ENCODE peak calls at places on chromosomes 6 and 20, in nine cellular contexts. One of them, this sample, is unnamed.

GRCh38 chr6:90097357-90097756 is 199.3 kb downstream of the BACH2 start:
- DNase-seq in amygdala: no peak
- DNase-seq in stimulated activated CD8-positive, alpha-beta memory T cell treated with anti-CD3 and anti-CD28 coated beads, Interleukin-12 subunit alpha, Interleukin-12 subunit beta, amount 100 ng/mL, for 4 hours: no peak
- DNase-seq in mesendoderm: no peak
- DNase-seq in stimulated activated naive CD8-positive, alpha-beta T cell treated with anti-CD3 and anti-CD28 coated beads, Interleukin-15, amount 100 ng/mL, for 72 hours: no peak
- DNase-seq in NAMALWA: no peak
- DNase-seq in HFFc6: no peak
- DNase-seq in substantia nigra: no peak
- DNase-seq in occipital lobe: no peak
- DNase-seq in this sample: no peak

GRCh38 chr20:64114356-64114971 is 7.1 kb upstream of the NPBWR2 start:
- DNase-seq in substantia nigra: no peak
- DNase-seq in occipital lobe: no peak
- DNase-seq in HFFc6: no peak
- DNase-seq in stimulated activated CD8-positive, alpha-beta memory T cell treated with anti-CD3 and anti-CD28 coated beads, Interleukin-12 subunit alpha, Interleukin-12 subunit beta, amount 100 ng/mL, for 4 hours: no peak
- DNase-seq in stimulated activated naive CD8-positive, alpha-beta T cell treated with anti-CD3 and anti-CD28 coated beads, Interleukin-15, amount 100 ng/mL, for 72 hours: peak; percentile 7
- DNase-seq in NAMALWA: no peak
- DNase-seq in mesendoderm: no peak
- DNase-seq in amygdala: no peak
- DNase-seq in this sample: peak; percentile 0

GRCh38 chr20:52193133-52193532 is 1.6 kb upstream of the ZFP64 start:
- DNase-seq in amygdala: no peak
- DNase-seq in HFFc6: no peak
- DNase-seq in stimulated activated naive CD8-positive, alpha-beta T cell treated with anti-CD3 and anti-CD28 coated beads, Interleukin-15, amount 100 ng/mL, for 72 hours: no peak
- DNase-seq in substantia nigra: no peak
- DNase-seq in NAMALWA: no peak
- DNase-seq in mesendoderm: no peak
- DNase-seq in occipital lobe: no peak
- DNase-seq in stimulated activated CD8-positive, alpha-beta memory T cell treated with anti-CD3 and anti-CD28 coated beads, Interleukin-12 subunit alpha, Interleukin-12 subunit beta, amount 100 ng/mL, for 4 hours: no peak
- DNase-seq in this sample: no peak

GRCh38 chr6:130098317-130098716 is 79.9 kb downstream of the L3MBTL3 start:
- DNase-seq in stimulated activated CD8-positive, alpha-beta memory T cell treated with anti-CD3 and anti-CD28 coated beads, Interleukin-12 subunit alpha, Interleukin-12 subunit beta, amount 100 ng/mL, for 4 hours: no peak
- DNase-seq in mesendoderm: no peak
- DNase-seq in stimulated activated naive CD8-positive, alpha-beta T cell treated with anti-CD3 and anti-CD28 coated beads, Interleukin-15, amount 100 ng/mL, for 72 hours: no peak
- DNase-seq in substantia nigra: no peak
- DNase-seq in NAMALWA: no peak
- DNase-seq in HFFc6: no peak
- DNase-seq in amygdala: no peak
- DNase-seq in occipital lobe: no peak
- DNase-seq in this sample: no peak

GRCh38 chr6:126628125-126628524 is 288.2 kb downstream of the CENPW start:
- DNase-seq in stimulated activated CD8-positive, alpha-beta memory T cell treated with anti-CD3 and anti-CD28 coated beads, Interleukin-12 subunit alpha, Interleukin-12 subunit beta, amount 100 ng/mL, for 4 hours: no peak
- DNase-seq in NAMALWA: peak; percentile 39
- DNase-seq in HFFc6: no peak
- DNase-seq in substantia nigra: no peak
- DNase-seq in stimulated activated naive CD8-positive, alpha-beta T cell treated with anti-CD3 and anti-CD28 coated beads, Interleukin-15, amount 100 ng/mL, for 72 hours: no peak
- DNase-seq in occipital lobe: no peak
- DNase-seq in amygdala: no peak
- DNase-seq in mesendoderm: peak; percentile 72
- DNase-seq in this sample: peak; percentile 48

GRCh38 chr6:146224449-146224848 is 195.6 kb downstream of the GRM1 start:
- DNase-seq in HFFc6: no peak
- DNase-seq in occipital lobe: no peak
- DNase-seq in stimulated activated CD8-positive, alpha-beta memory T cell treated with anti-CD3 and anti-CD28 coated beads, Interleukin-12 subunit alpha, Interleukin-12 subunit beta, amount 100 ng/mL, for 4 hours: no peak
- DNase-seq in amygdala: no peak
- DNase-seq in substantia nigra: no peak
- DNase-seq in stimulated activated naive CD8-positive, alpha-beta T cell treated with anti-CD3 and anti-CD28 coated beads, Interleukin-15, amount 100 ng/mL, for 72 hours: no peak
- DNase-seq in NAMALWA: no peak
- DNase-seq in mesendoderm: no peak
- DNase-seq in this sample: no peak

GRCh38 chr6:170096191-170096802 is 194.6 kb downstream of the DLL1 start:
- DNase-seq in mesendoderm: no peak
- DNase-seq in stimulated activated CD8-positive, alpha-beta memory T cell treated with anti-CD3 and anti-CD28 coated beads, Interleukin-12 subunit alpha, Interleukin-12 subunit beta, amount 100 ng/mL, for 4 hours: no peak
- DNase-seq in amygdala: no peak
- DNase-seq in stimulated activated naive CD8-positive, alpha-beta T cell treated with anti-CD3 and anti-CD28 coated beads, Interleukin-15, amount 100 ng/mL, for 72 hours: peak; percentile 0
- DNase-seq in substantia nigra: no peak
- DNase-seq in occipital lobe: no peak
- DNase-seq in HFFc6: no peak
- DNase-seq in NAMALWA: no peak
- DNase-seq in this sample: no peak

GRCh38 chr20:19757973-19758887 is at the start of gene RIN2:
- DNase-seq in substantia nigra: no peak
- DNase-seq in stimulated activated CD8-positive, alpha-beta memory T cell treated with anti-CD3 and anti-CD28 coated beads, Interleukin-12 subunit alpha, Interleukin-12 subunit beta, amount 100 ng/mL, for 4 hours: no peak
- DNase-seq in amygdala: peak; percentile 59
- DNase-seq in mesendoderm: peak; percentile 98
- DNase-seq in NAMALWA: no peak
- DNase-seq in occipital lobe: peak; percentile 49
- DNase-seq in HFFc6: peak; percentile 74
- DNase-seq in stimulated activated naive CD8-positive, alpha-beta T cell treated with anti-CD3 and anti-CD28 coated beads, Interleukin-15, amount 100 ng/mL, for 72 hours: no peak
- DNase-seq in this sample: peak; percentile 98

GRCh38 chr6:88982720-88983119 is 19.3 kb upstream of the RNGTT start:
- DNase-seq in NAMALWA: peak; percentile 80
- DNase-seq in stimulated activated CD8-positive, alpha-beta memory T cell treated with anti-CD3 and anti-CD28 coated beads, Interleukin-12 subunit alpha, Interleukin-12 subunit beta, amount 100 ng/mL, for 4 hours: no peak
- DNase-seq in mesendoderm: peak; percentile 48
- DNase-seq in amygdala: no peak
- DNase-seq in stimulated activated naive CD8-positive, alpha-beta T cell treated with anti-CD3 and anti-CD28 coated beads, Interleukin-15, amount 100 ng/mL, for 72 hours: peak; percentile 43
- DNase-seq in HFFc6: peak; percentile 74
- DNase-seq in substantia nigra: no peak
- DNase-seq in occipital lobe: no peak
- DNase-seq in this sample: peak; percentile 78

GRCh38 chr6:36853325-36853724 is 14.1 kb upstream of the CPNE5 start:
- DNase-seq in NAMALWA: no peak
- DNase-seq in occipital lobe: no peak
- DNase-seq in HFFc6: peak; percentile 92
- DNase-seq in stimulated activated CD8-positive, alpha-beta memory T cell treated with anti-CD3 and anti-CD28 coated beads, Interleukin-12 subunit alpha, Interleukin-12 subunit beta, amount 100 ng/mL, for 4 hours: no peak
- DNase-seq in amygdala: no peak
- DNase-seq in substantia nigra: no peak
- DNase-seq in mesendoderm: no peak
- DNase-seq in stimulated activated naive CD8-positive, alpha-beta T cell treated with anti-CD3 and anti-CD28 coated beads, Interleukin-15, amount 100 ng/mL, for 72 hours: no peak
- DNase-seq in this sample: no peak

GRCh38 chr6:111550195-111550594 is 55.5 kb downstream of the TRAF3IP2 start:
- DNase-seq in stimulated activated CD8-positive, alpha-beta memory T cell treated with anti-CD3 and anti-CD28 coated beads, Interleukin-12 subunit alpha, Interleukin-12 subunit beta, amount 100 ng/mL, for 4 hours: no peak
- DNase-seq in mesendoderm: no peak
- DNase-seq in stimulated activated naive CD8-positive, alpha-beta T cell treated with anti-CD3 and anti-CD28 coated beads, Interleukin-15, amount 100 ng/mL, for 72 hours: no peak
- DNase-seq in HFFc6: no peak
- DNase-seq in amygdala: no peak
- DNase-seq in NAMALWA: no peak
- DNase-seq in occipital lobe: no peak
- DNase-seq in substantia nigra: no peak
- DNase-seq in this sample: no peak

GRCh38 chr6:160328447-160328846 is 19.7 kb upstream of the SLC22A3 start:
- DNase-seq in stimulated activated naive CD8-positive, alpha-beta T cell treated with anti-CD3 and anti-CD28 coated beads, Interleukin-15, amount 100 ng/mL, for 72 hours: no peak
- DNase-seq in occipital lobe: no peak
- DNase-seq in substantia nigra: no peak
- DNase-seq in stimulated activated CD8-positive, alpha-beta memory T cell treated with anti-CD3 and anti-CD28 coated beads, Interleukin-12 subunit alpha, Interleukin-12 subunit beta, amount 100 ng/mL, for 4 hours: no peak
- DNase-seq in amygdala: no peak
- DNase-seq in mesendoderm: no peak
- DNase-seq in NAMALWA: no peak
- DNase-seq in HFFc6: no peak
- DNase-seq in this sample: no peak

GRCh38 chr6:82113231-82113630 is 134.3 kb downstream of the IBTK start:
- DNase-seq in amygdala: no peak
- DNase-seq in occipital lobe: no peak
- DNase-seq in mesendoderm: peak; percentile 11
- DNase-seq in HFFc6: no peak
- DNase-seq in stimulated activated naive CD8-positive, alpha-beta T cell treated with anti-CD3 and anti-CD28 coated beads, Interleukin-15, amount 100 ng/mL, for 72 hours: no peak
- DNase-seq in NAMALWA: no peak
- DNase-seq in substantia nigra: no peak
- DNase-seq in stimulated activated CD8-positive, alpha-beta memory T cell treated with anti-CD3 and anti-CD28 coated beads, Interleukin-12 subunit alpha, Interleukin-12 subunit beta, amount 100 ng/mL, for 4 hours: no peak
- DNase-seq in this sample: no peak

GRCh38 chr20:18632196-18632789 is 44.4 kb downstream of the DTD1 start:
- DNase-seq in HFFc6: peak; percentile 57
- DNase-seq in occipital lobe: peak; percentile 48
- DNase-seq in mesendoderm: peak; percentile 80
- DNase-seq in NAMALWA: peak; percentile 77
- DNase-seq in substantia nigra: no peak
- DNase-seq in stimulated activated CD8-positive, alpha-beta memory T cell treated with anti-CD3 and anti-CD28 coated beads, Interleukin-12 subunit alpha, Interleukin-12 subunit beta, amount 100 ng/mL, for 4 hours: no peak
- DNase-seq in amygdala: no peak
- DNase-seq in stimulated activated naive CD8-positive, alpha-beta T cell treated with anti-CD3 and anti-CD28 coated beads, Interleukin-15, amount 100 ng/mL, for 72 hours: peak; percentile 55
- DNase-seq in this sample: peak; percentile 88

GRCh38 chr6:169824848-169825557 is 73.6 kb downstream of the ERMARD start:
- DNase-seq in occipital lobe: no peak
- DNase-seq in NAMALWA: no peak
- DNase-seq in mesendoderm: no peak
- DNase-seq in HFFc6: no peak
- DNase-seq in stimulated activated naive CD8-positive, alpha-beta T cell treated with anti-CD3 and anti-CD28 coated beads, Interleukin-15, amount 100 ng/mL, for 72 hours: no peak
- DNase-seq in amygdala: no peak
- DNase-seq in substantia nigra: no peak
- DNase-seq in stimulated activated CD8-positive, alpha-beta memory T cell treated with anti-CD3 and anti-CD28 coated beads, Interleukin-12 subunit alpha, Interleukin-12 subunit beta, amount 100 ng/mL, for 4 hours: no peak
- DNase-seq in this sample: no peak

GRCh38 chr6:26020291-26020982 is 57.8 kb downstream of the TRIM38 start:
- DNase-seq in NAMALWA: peak; percentile 89
- DNase-seq in stimulated activated CD8-positive, alpha-beta memory T cell treated with anti-CD3 and anti-CD28 coated beads, Interleukin-12 subunit alpha, Interleukin-12 subunit beta, amount 100 ng/mL, for 4 hours: peak; percentile 44
- DNase-seq in mesendoderm: peak; percentile 95
- DNase-seq in substantia nigra: no peak
- DNase-seq in amygdala: no peak
- DNase-seq in HFFc6: peak; percentile 96
- DNase-seq in occipital lobe: peak; percentile 49
- DNase-seq in stimulated activated naive CD8-positive, alpha-beta T cell treated with anti-CD3 and anti-CD28 coated beads, Interleukin-15, amount 100 ng/mL, for 72 hours: peak; percentile 89
- DNase-seq in this sample: peak; percentile 72

GRCh38 chr20:41169791-41170351 is 32.5 kb downstream of the PLCG1 start:
- DNase-seq in HFFc6: peak; percentile 62
- DNase-seq in mesendoderm: no peak
- DNase-seq in NAMALWA: no peak
- DNase-seq in occipital lobe: no peak
- DNase-seq in stimulated activated CD8-positive, alpha-beta memory T cell treated with anti-CD3 and anti-CD28 coated beads, Interleukin-12 subunit alpha, Interleukin-12 subunit beta, amount 100 ng/mL, for 4 hours: no peak
- DNase-seq in substantia nigra: no peak
- DNase-seq in stimulated activated naive CD8-positive, alpha-beta T cell treated with anti-CD3 and anti-CD28 coated beads, Interleukin-15, amount 100 ng/mL, for 72 hours: no peak
- DNase-seq in amygdala: no peak
- DNase-seq in this sample: no peak

GRCh38 chr6:151059612-151060095 is 180.1 kb upstream of the AKAP12 start:
- DNase-seq in occipital lobe: no peak
- DNase-seq in stimulated activated naive CD8-positive, alpha-beta T cell treated with anti-CD3 and anti-CD28 coated beads, Interleukin-15, amount 100 ng/mL, for 72 hours: no peak
- DNase-seq in amygdala: no peak
- DNase-seq in substantia nigra: no peak
- DNase-seq in mesendoderm: no peak
- DNase-seq in NAMALWA: no peak
- DNase-seq in stimulated activated CD8-positive, alpha-beta memory T cell treated with anti-CD3 and anti-CD28 coated beads, Interleukin-12 subunit alpha, Interleukin-12 subunit beta, amount 100 ng/mL, for 4 hours: no peak
- DNase-seq in HFFc6: no peak
- DNase-seq in this sample: no peak

GRCh38 chr20:4728121-4728520 is 6.4 kb downstream of the PRND start:
- DNase-seq in HFFc6: no peak
- DNase-seq in occipital lobe: no peak
- DNase-seq in amygdala: no peak
- DNase-seq in stimulated activated naive CD8-positive, alpha-beta T cell treated with anti-CD3 and anti-CD28 coated beads, Interleukin-15, amount 100 ng/mL, for 72 hours: no peak
- DNase-seq in stimulated activated CD8-positive, alpha-beta memory T cell treated with anti-CD3 and anti-CD28 coated beads, Interleukin-12 subunit alpha, Interleukin-12 subunit beta, amount 100 ng/mL, for 4 hours: no peak
- DNase-seq in mesendoderm: no peak
- DNase-seq in NAMALWA: no peak
- DNase-seq in substantia nigra: no peak
- DNase-seq in this sample: no peak

GRCh38 chr6:3138341-3138740 is 19.0 kb downstream of the TUBB2A start:
- DNase-seq in HFFc6: no peak
- DNase-seq in stimulated activated CD8-positive, alpha-beta memory T cell treated with anti-CD3 and anti-CD28 coated beads, Interleukin-12 subunit alpha, Interleukin-12 subunit beta, amount 100 ng/mL, for 4 hours: no peak
- DNase-seq in amygdala: no peak
- DNase-seq in NAMALWA: no peak
- DNase-seq in substantia nigra: no peak
- DNase-seq in mesendoderm: no peak
- DNase-seq in stimulated activated naive CD8-positive, alpha-beta T cell treated with anti-CD3 and anti-CD28 coated beads, Interleukin-15, amount 100 ng/mL, for 72 hours: no peak
- DNase-seq in occipital lobe: no peak
- DNase-seq in this sample: no peak

GRCh38 chr20:40702504-40702903 is 13.5 kb upstream of the MAFB start:
- DNase-seq in substantia nigra: no peak
- DNase-seq in mesendoderm: peak; percentile 34
- DNase-seq in NAMALWA: peak; percentile 17
- DNase-seq in HFFc6: no peak
- DNase-seq in amygdala: no peak
- DNase-seq in occipital lobe: no peak
- DNase-seq in stimulated activated naive CD8-positive, alpha-beta T cell treated with anti-CD3 and anti-CD28 coated beads, Interleukin-15, amount 100 ng/mL, for 72 hours: no peak
- DNase-seq in stimulated activated CD8-positive, alpha-beta memory T cell treated with anti-CD3 and anti-CD28 coated beads, Interleukin-12 subunit alpha, Interleukin-12 subunit beta, amount 100 ng/mL, for 4 hours: no peak
- DNase-seq in this sample: peak; percentile 56

GRCh38 chr20:41664584-41664983 is 46.4 kb upstream of the CHD6 start:
- DNase-seq in amygdala: no peak
- DNase-seq in stimulated activated CD8-positive, alpha-beta memory T cell treated with anti-CD3 and anti-CD28 coated beads, Interleukin-12 subunit alpha, Interleukin-12 subunit beta, amount 100 ng/mL, for 4 hours: no peak
- DNase-seq in substantia nigra: no peak
- DNase-seq in mesendoderm: peak; percentile 38
- DNase-seq in NAMALWA: peak; percentile 94
- DNase-seq in stimulated activated naive CD8-positive, alpha-beta T cell treated with anti-CD3 and anti-CD28 coated beads, Interleukin-15, amount 100 ng/mL, for 72 hours: no peak
- DNase-seq in occipital lobe: no peak
- DNase-seq in HFFc6: peak; percentile 8
- DNase-seq in this sample: peak; percentile 66

GRCh38 chr6:144362042-144363018 is 77.2 kb downstream of the UTRN start:
- DNase-seq in occipital lobe: no peak
- DNase-seq in NAMALWA: no peak
- DNase-seq in HFFc6: no peak
- DNase-seq in stimulated activated CD8-positive, alpha-beta memory T cell treated with anti-CD3 and anti-CD28 coated beads, Interleukin-12 subunit alpha, Interleukin-12 subunit beta, amount 100 ng/mL, for 4 hours: no peak
- DNase-seq in mesendoderm: no peak
- DNase-seq in stimulated activated naive CD8-positive, alpha-beta T cell treated with anti-CD3 and anti-CD28 coated beads, Interleukin-15, amount 100 ng/mL, for 72 hours: no peak
- DNase-seq in substantia nigra: no peak
- DNase-seq in amygdala: no peak
- DNase-seq in this sample: no peak

GRCh38 chr20:25454153-25454900 is 46.9 kb downstream of the GINS1 start:
- DNase-seq in stimulated activated naive CD8-positive, alpha-beta T cell treated with anti-CD3 and anti-CD28 coated beads, Interleukin-15, amount 100 ng/mL, for 72 hours: no peak
- DNase-seq in amygdala: no peak
- DNase-seq in stimulated activated CD8-positive, alpha-beta memory T cell treated with anti-CD3 and anti-CD28 coated beads, Interleukin-12 subunit alpha, Interleukin-12 subunit beta, amount 100 ng/mL, for 4 hours: no peak
- DNase-seq in NAMALWA: no peak
- DNase-seq in occipital lobe: no peak
- DNase-seq in substantia nigra: no peak
- DNase-seq in HFFc6: no peak
- DNase-seq in mesendoderm: no peak
- DNase-seq in this sample: no peak

GRCh38 chr20:18466574-18466893 is 296 bp downstream of the DZANK1 start:
- DNase-seq in stimulated activated CD8-positive, alpha-beta memory T cell treated with anti-CD3 and anti-CD28 coated beads, Interleukin-12 subunit alpha, Interleukin-12 subunit beta, amount 100 ng/mL, for 4 hours: no peak
- DNase-seq in amygdala: peak; percentile 83
- DNase-seq in stimulated activated naive CD8-positive, alpha-beta T cell treated with anti-CD3 and anti-CD28 coated beads, Interleukin-15, amount 100 ng/mL, for 72 hours: no peak
- DNase-seq in substantia nigra: no peak
- DNase-seq in occipital lobe: no peak
- DNase-seq in NAMALWA: no peak
- DNase-seq in HFFc6: no peak
- DNase-seq in mesendoderm: no peak
- DNase-seq in this sample: no peak

GRCh38 chr6:108510461-108511319 is 50.0 kb upstream of the FOXO3 start:
- DNase-seq in stimulated activated naive CD8-positive, alpha-beta T cell treated with anti-CD3 and anti-CD28 coated beads, Interleukin-15, amount 100 ng/mL, for 72 hours: no peak
- DNase-seq in mesendoderm: no peak
- DNase-seq in occipital lobe: no peak
- DNase-seq in stimulated activated CD8-positive, alpha-beta memory T cell treated with anti-CD3 and anti-CD28 coated beads, Interleukin-12 subunit alpha, Interleukin-12 subunit beta, amount 100 ng/mL, for 4 hours: no peak
- DNase-seq in amygdala: no peak
- DNase-seq in NAMALWA: no peak
- DNase-seq in HFFc6: no peak
- DNase-seq in substantia nigra: no peak
- DNase-seq in this sample: no peak

GRCh38 chr6:134282816-134283215 is 35.1 kb downstream of the SGK1 start:
- DNase-seq in stimulated activated naive CD8-positive, alpha-beta T cell treated with anti-CD3 and anti-CD28 coated beads, Interleukin-15, amount 100 ng/mL, for 72 hours: no peak
- DNase-seq in mesendoderm: no peak
- DNase-seq in HFFc6: no peak
- DNase-seq in occipital lobe: no peak
- DNase-seq in amygdala: no peak
- DNase-seq in substantia nigra: no peak
- DNase-seq in NAMALWA: no peak
- DNase-seq in stimulated activated CD8-positive, alpha-beta memory T cell treated with anti-CD3 and anti-CD28 coated beads, Interleukin-12 subunit alpha, Interleukin-12 subunit beta, amount 100 ng/mL, for 4 hours: no peak
- DNase-seq in this sample: no peak

GRCh38 chr6:168737481-168737880 is 296.5 kb downstream of the SMOC2 start:
- DNase-seq in NAMALWA: no peak
- DNase-seq in occipital lobe: no peak
- DNase-seq in substantia nigra: no peak
- DNase-seq in HFFc6: no peak
- DNase-seq in mesendoderm: peak; percentile 49
- DNase-seq in stimulated activated CD8-positive, alpha-beta memory T cell treated with anti-CD3 and anti-CD28 coated beads, Interleukin-12 subunit alpha, Interleukin-12 subunit beta, amount 100 ng/mL, for 4 hours: no peak
- DNase-seq in stimulated activated naive CD8-positive, alpha-beta T cell treated with anti-CD3 and anti-CD28 coated beads, Interleukin-15, amount 100 ng/mL, for 72 hours: no peak
- DNase-seq in amygdala: no peak
- DNase-seq in this sample: peak; percentile 28

GRCh38 chr6:43781941-43782704 is 12.1 kb downstream of the VEGFA start:
- DNase-seq in substantia nigra: no peak
- DNase-seq in NAMALWA: no peak
- DNase-seq in mesendoderm: no peak
- DNase-seq in HFFc6: no peak
- DNase-seq in amygdala: no peak
- DNase-seq in occipital lobe: no peak
- DNase-seq in stimulated activated CD8-positive, alpha-beta memory T cell treated with anti-CD3 and anti-CD28 coated beads, Interleukin-12 subunit alpha, Interleukin-12 subunit beta, amount 100 ng/mL, for 4 hours: no peak
- DNase-seq in stimulated activated naive CD8-positive, alpha-beta T cell treated with anti-CD3 and anti-CD28 coated beads, Interleukin-15, amount 100 ng/mL, for 72 hours: no peak
- DNase-seq in this sample: no peak

GRCh38 chr6:47434372-47435253 is 43.0 kb upstream of the CD2AP start:
- DNase-seq in occipital lobe: no peak
- DNase-seq in amygdala: no peak
- DNase-seq in stimulated activated CD8-positive, alpha-beta memory T cell treated with anti-CD3 and anti-CD28 coated beads, Interleukin-12 subunit alpha, Interleukin-12 subunit beta, amount 100 ng/mL, for 4 hours: no peak
- DNase-seq in mesendoderm: no peak
- DNase-seq in stimulated activated naive CD8-positive, alpha-beta T cell treated with anti-CD3 and anti-CD28 coated beads, Interleukin-15, amount 100 ng/mL, for 72 hours: no peak
- DNase-seq in HFFc6: no peak
- DNase-seq in substantia nigra: no peak
- DNase-seq in NAMALWA: no peak
- DNase-seq in this sample: no peak